ENCODE peak calls at places on chromosomes 4 and X, in six cellular contexts. V is A549, P is HepG2, S is GM12878, B is K562, T is endothelial cell of umbilical vein. Y is an unnamed sample.
A peak's percentile ranks its signal among the peaks of the same experiment; 100 is the strongest.

GRCh38 chr4:15348236-15348635 is 79.6 kb upstream of the C1QTNF7 start:
- DNase-seq in B (no peak), S (no peak), V (no peak), P (no peak), T (no peak), Y (no peak)

GRCh38 chr4:79651516-79651915 is 243.5 kb upstream of the GK2 start:
- DNase-seq in V (no peak), P (peak; percentile 1), S (no peak), B (no peak), T (peak; percentile 75), Y (no peak)

GRCh38 chr4:108861339-108861738 is 98.5 kb upstream of the ETNPPL start:
- DNase-seq in T (peak; percentile 26), P (no peak), V (no peak), B (no peak), S (no peak), Y (peak; percentile 12)

GRCh38 chr4:93475730-93476129 is 352.8 kb upstream of the ATOH1 start:
- DNase-seq in P (no peak), B (no peak), S (no peak), V (no peak), T (no peak), Y (no peak)

GRCh38 chr4:127370495-127371069 is 262.2 kb upstream of the INTU start:
- DNase-seq in S (no peak), B (no peak), T (no peak), V (no peak), P (no peak), Y (no peak)

GRCh38 chr4:1411436-1412375 is 5.5 kb upstream of the NKX1-1 start:
- DNase-seq in B (no peak), P (no peak), T (no peak), V (no peak), S (no peak), Y (no peak)

GRCh38 chr4:574346-575161 is 1.5 kb downstream of the TMEM271 start:
- DNase-seq in P (no peak), B (no peak), S (no peak), V (no peak), T (no peak), Y (no peak)

GRCh38 chr4:183345261-183345660 is 23.0 kb upstream of the CLDN24 start:
- DNase-seq in S (no peak), P (no peak), B (no peak), T (no peak), V (no peak), Y (no peak)

GRCh38 chr4:8225704-8226443 is 26.8 kb downstream of the SH3TC1 start:
- DNase-seq in S (no peak), P (peak; percentile 73), V (no peak), B (no peak), T (no peak), Y (no peak)

GRCh38 chrX:129957241-129958099 is 25.0 kb upstream of the BCORL1 start:
- DNase-seq in P (no peak), V (peak; percentile 84), T (peak; percentile 18), B (peak; percentile 80), S (peak; percentile 34), Y (peak; percentile 95)

GRCh38 chrX:154378059-154378798 is 866 bp upstream of the EMD start:
- DNase-seq in T (peak; percentile 70), V (peak; percentile 55), B (peak; percentile 65), P (no peak), S (no peak), Y (no peak)

GRCh38 chr4:96164814-96165351 is 325.0 kb downstream of the PDHA2 start:
- DNase-seq in T (no peak), V (no peak), B (no peak), S (no peak), P (no peak), Y (no peak)

GRCh38 chrX:31213941-31214340 is 142.1 kb upstream of the FTHL17 start:
- DNase-seq in T (peak; percentile 19), B (peak; percentile 5), V (no peak), S (no peak), P (no peak), Y (peak; percentile 3)

GRCh38 chrX:153074935-153075334 is 2.7 kb downstream of the PNMA6A start:
- DNase-seq in V (no peak), T (no peak), S (no peak), B (no peak), P (no peak), Y (no peak)

GRCh38 chr4:82388405-82388804 is 14.6 kb upstream of the HNRNPD start:
- DNase-seq in V (no peak), T (no peak), P (no peak), B (no peak), S (no peak), Y (no peak)

GRCh38 chr4:140300271-140300970 is 73.0 kb upstream of the SCOC start:
- DNase-seq in T (peak; percentile 29), P (no peak), S (no peak), V (peak; percentile 19), B (no peak), Y (peak; percentile 12)

GRCh38 chr4:6885953-6886557 is 23.6 kb upstream of the TBC1D14 start:
- DNase-seq in V (no peak), T (peak; percentile 15), P (no peak), B (no peak), S (peak; percentile 34), Y (peak; percentile 98)
- TF ChIP-seq MAX in V (no peak), T (no peak), P (no peak), B (no peak), S (no peak), Y (peak; percentile 82)

DNA sequence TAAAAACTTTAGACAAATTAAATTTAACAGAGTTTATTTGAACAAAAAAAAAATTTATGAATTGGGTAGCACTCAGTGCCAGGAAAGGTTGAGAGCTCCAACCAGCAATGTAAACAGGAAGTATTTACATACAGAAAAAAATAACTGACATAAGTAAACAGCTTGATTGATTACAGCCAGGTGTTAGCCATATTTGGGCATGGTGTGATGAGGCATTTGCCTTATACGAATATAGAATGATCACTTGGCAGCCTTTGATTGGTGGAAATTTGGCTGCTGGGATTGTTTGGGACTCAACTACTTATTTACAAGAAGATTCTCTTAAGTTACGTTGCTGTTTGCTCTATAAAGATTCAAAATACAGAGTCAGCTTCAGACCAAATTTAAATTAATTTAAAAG is 172.0 kb downstream of the ADAM29 start:
- DNase-seq in P (no peak), T (no peak), B (no peak), S (no peak), V (no peak), Y (no peak)
- TF ChIP-seq MYC in P (no peak), T (no peak), B (no peak), S (no peak), V (no peak), Y (no peak)

DNA sequence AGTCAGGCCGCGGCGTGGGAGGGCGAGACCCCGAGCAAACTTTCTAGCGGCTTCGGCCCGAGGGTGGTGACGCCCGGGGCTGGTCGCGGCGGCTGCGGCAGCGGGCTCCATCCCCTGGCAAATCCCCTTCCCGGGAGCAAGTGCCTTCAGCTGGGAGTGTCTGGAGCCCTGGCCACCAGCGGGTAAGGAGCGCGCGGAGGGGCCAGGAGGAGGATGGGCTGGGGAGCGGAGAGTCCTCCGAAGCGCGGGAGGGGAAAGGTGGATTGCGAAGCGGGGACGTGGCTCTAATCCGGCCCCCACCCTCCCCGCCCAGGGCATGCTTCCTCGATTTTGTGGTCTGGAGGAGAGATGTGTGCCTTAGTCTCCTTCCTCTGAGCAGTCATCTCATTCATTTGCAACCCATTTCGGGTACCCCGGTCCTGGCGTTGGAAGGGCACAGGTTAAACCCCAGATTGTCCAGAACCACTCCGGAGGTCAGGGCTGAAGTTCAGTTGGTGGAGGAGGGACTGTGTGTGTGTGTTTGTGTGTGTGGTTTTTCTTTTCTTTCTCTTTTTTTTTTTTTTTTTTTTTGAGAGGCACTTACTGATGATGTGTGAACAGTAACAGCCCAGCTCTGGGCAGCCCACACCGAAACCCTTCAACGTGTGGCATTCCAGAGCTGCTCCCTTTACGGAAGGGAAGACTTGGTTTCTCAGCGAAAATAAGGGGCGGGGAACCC is 499 bp downstream of the SGMS2 start:
- DNase-seq in P (no peak), S (no peak), T (peak; percentile 65), V (peak; percentile 33), B (no peak), Y (no peak)
- TF ChIP-seq POLR2A in P (no peak), S (no peak), T (no peak), V (no peak), B (no peak), Y (no peak)

GRCh38 chr4:94486372-94486801 is 34.6 kb downstream of the PDLIM5 start:
- DNase-seq in B (no peak), V (no peak), T (peak; percentile 82), S (no peak), P (no peak), Y (peak; percentile 1)
- TF ChIP-seq MAX in B (no peak), V (no peak), T (no peak), S (no peak), P (no peak), Y (no peak)

GRCh38 chr4:6478546-6479220 is 6.3 kb upstream of the PPP2R2C start:
- DNase-seq in S (no peak), P (no peak), T (no peak), V (no peak), B (no peak), Y (no peak)
- TF ChIP-seq MYC in S (no peak), P (no peak), T (no peak), V (no peak), B (no peak), Y (no peak)

GRCh38 chr4:38866973-38867477 is 581 bp upstream of the FAM114A1 start:
- DNase-seq in T (no peak), P (no peak), S (no peak), V (no peak), B (no peak), Y (no peak)

GRCh38 chr4:38868055-38868965 is 704 bp downstream of the FAM114A1 start:
- DNase-seq in V (no peak), B (peak; percentile 20), P (no peak), S (no peak), T (peak; percentile 61), Y (no peak)

GRCh38 chr4:38867478-38868054 is at the start of gene FAM114A1:
- DNase-seq in B (peak; percentile 95), P (peak; percentile 51), S (no peak), T (peak; percentile 80), V (peak; percentile 66), Y (peak; percentile 81)

GRCh38 chr4:38861791-38862190 is 5.2 kb upstream of the TLR6 start:
- DNase-seq in S (no peak), P (no peak), B (no peak), T (no peak), V (no peak), Y (no peak)

DNA sequence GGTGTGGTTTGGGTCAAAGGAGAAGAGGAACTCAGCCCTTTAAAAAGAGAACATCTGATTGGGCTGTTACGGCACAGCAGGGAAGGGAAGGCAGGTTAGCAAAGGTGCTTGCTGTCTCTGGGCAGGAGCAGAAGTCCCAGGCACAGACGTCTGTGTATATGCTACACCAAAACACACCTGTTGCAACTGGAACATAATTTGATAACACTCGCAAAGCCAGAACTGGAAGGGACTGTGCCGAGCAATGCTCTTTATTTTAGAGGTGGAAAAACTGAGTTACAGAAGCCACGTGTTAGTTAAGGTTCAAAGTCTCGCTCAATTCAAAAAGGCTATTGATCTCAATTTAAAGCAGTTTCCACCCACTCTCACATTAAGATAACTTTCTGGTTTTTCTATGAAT is 2.2 kb upstream of the FAM114A1 start:
- DNase-seq in T (no peak), P (peak; percentile 25), V (no peak), S (no peak), B (no peak), Y (no peak)
- TF ChIP-seq POLR2A in T (no peak), P (no peak), V (no peak), S (no peak), B (no peak), Y (no peak)

GRCh38 chr4:54513231-54513630 is 144.5 kb upstream of the KIT start:
- DNase-seq in T (no peak), B (no peak), V (no peak), S (no peak), P (no peak), Y (no peak)
- TF ChIP-seq MAX in T (no peak), B (no peak), V (no peak), S (no peak), P (no peak), Y (no peak)

Y was measured in NB4.